ENCODE peak calls at places on chromosome 4, in eight cellular contexts. One of them, this sample, is unnamed.

GRCh38 chr4:20572976-20573375 is 127.3 kb upstream of the PACRGL start:
- DNase-seq in keratinocyte: no peak
- DNase-seq in dorsolateral prefrontal cortex: no peak
- DNase-seq in heart left ventricle: no peak
- DNase-seq in ovary: no peak
- DNase-seq in fibroblast of lung: no peak
- DNase-seq in tibial nerve: no peak
- DNase-seq in brain microvascular endothelial cell: no peak
- DNase-seq in this sample: no peak

GRCh38 chr4:142656178-142656577 is 189.9 kb downstream of the INPP4B start:
- DNase-seq in keratinocyte: no peak
- DNase-seq in dorsolateral prefrontal cortex: no peak
- DNase-seq in heart left ventricle: no peak
- DNase-seq in ovary: no peak
- DNase-seq in fibroblast of lung: peak
- DNase-seq in tibial nerve: no peak
- DNase-seq in brain microvascular endothelial cell: peak
- DNase-seq in this sample: no peak

GRCh38 chr4:156946508-156947197 is 24.9 kb downstream of the PDGFC start:
- DNase-seq in keratinocyte: peak
- DNase-seq in dorsolateral prefrontal cortex: no peak
- DNase-seq in heart left ventricle: no peak
- DNase-seq in ovary: peak
- DNase-seq in fibroblast of lung: peak
- DNase-seq in tibial nerve: peak
- DNase-seq in brain microvascular endothelial cell: peak
- DNase-seq in this sample: no peak

GRCh38 chr4:6916587-6917444 is 7.2 kb downstream of the TBC1D14 start:
- DNase-seq in keratinocyte: peak
- DNase-seq in dorsolateral prefrontal cortex: no peak
- DNase-seq in heart left ventricle: no peak
- DNase-seq in ovary: no peak
- DNase-seq in fibroblast of lung: no peak
- DNase-seq in tibial nerve: no peak
- DNase-seq in brain microvascular endothelial cell: no peak
- DNase-seq in this sample: no peak

GRCh38 chr4:140697709-140698560 is 58.2 kb downstream of the TBC1D9 start:
- DNase-seq in keratinocyte: no peak
- DNase-seq in dorsolateral prefrontal cortex: no peak
- DNase-seq in heart left ventricle: no peak
- DNase-seq in ovary: no peak
- DNase-seq in fibroblast of lung: no peak
- DNase-seq in tibial nerve: no peak
- DNase-seq in brain microvascular endothelial cell: no peak
- DNase-seq in this sample: no peak

GRCh38 chr4:28082686-28083390 is 1222.2 kb downstream of the STIM2 start:
- DNase-seq in keratinocyte: no peak
- DNase-seq in dorsolateral prefrontal cortex: no peak
- DNase-seq in heart left ventricle: no peak
- DNase-seq in ovary: no peak
- DNase-seq in fibroblast of lung: no peak
- DNase-seq in tibial nerve: no peak
- DNase-seq in brain microvascular endothelial cell: no peak
- DNase-seq in this sample: no peak

GRCh38 chr4:175970072-175970471 is 95.6 kb upstream of the WDR17 start:
- DNase-seq in keratinocyte: no peak
- DNase-seq in dorsolateral prefrontal cortex: no peak
- DNase-seq in heart left ventricle: no peak
- DNase-seq in ovary: no peak
- DNase-seq in fibroblast of lung: no peak
- DNase-seq in tibial nerve: no peak
- DNase-seq in brain microvascular endothelial cell: no peak
- DNase-seq in this sample: no peak

GRCh38 chr4:141435446-141436225 is 200.7 kb upstream of the IL15 start:
- DNase-seq in keratinocyte: no peak
- DNase-seq in dorsolateral prefrontal cortex: no peak
- DNase-seq in heart left ventricle: no peak
- DNase-seq in ovary: no peak
- DNase-seq in fibroblast of lung: peak
- DNase-seq in tibial nerve: no peak
- DNase-seq in brain microvascular endothelial cell: no peak
- DNase-seq in this sample: no peak

GRCh38 chr4:54230479-54231418 is 1.7 kb downstream of the PDGFRA start:
- DNase-seq in keratinocyte: no peak
- DNase-seq in dorsolateral prefrontal cortex: no peak
- DNase-seq in heart left ventricle: no peak
- DNase-seq in ovary: peak
- DNase-seq in fibroblast of lung: peak
- DNase-seq in tibial nerve: peak
- DNase-seq in brain microvascular endothelial cell: peak
- DNase-seq in this sample: peak

GRCh38 chr4:187383181-187383580 is 612.4 kb upstream of the ZFP42 start:
- DNase-seq in keratinocyte: no peak
- DNase-seq in dorsolateral prefrontal cortex: no peak
- DNase-seq in heart left ventricle: no peak
- DNase-seq in ovary: no peak
- DNase-seq in fibroblast of lung: no peak
- DNase-seq in tibial nerve: no peak
- DNase-seq in brain microvascular endothelial cell: no peak
- DNase-seq in this sample: no peak

GRCh38 chr4:57501715-57502114 is 391.5 kb upstream of the IGFBP7 start:
- DNase-seq in keratinocyte: no peak
- DNase-seq in dorsolateral prefrontal cortex: peak
- DNase-seq in heart left ventricle: peak
- DNase-seq in ovary: no peak
- DNase-seq in fibroblast of lung: peak
- DNase-seq in tibial nerve: no peak
- DNase-seq in brain microvascular endothelial cell: peak
- DNase-seq in this sample: no peak

GRCh38 chr4:106264331-106264728 is 51.7 kb downstream of the TBCK start:
- DNase-seq in keratinocyte: peak
- DNase-seq in dorsolateral prefrontal cortex: no peak
- DNase-seq in heart left ventricle: no peak
- DNase-seq in ovary: no peak
- DNase-seq in fibroblast of lung: no peak
- DNase-seq in tibial nerve: no peak
- DNase-seq in brain microvascular endothelial cell: no peak
- DNase-seq in this sample: no peak

GRCh38 chr4:184534511-184535391 is 60.4 kb upstream of the IRF2 start:
- DNase-seq in keratinocyte: no peak
- DNase-seq in dorsolateral prefrontal cortex: no peak
- DNase-seq in heart left ventricle: no peak
- DNase-seq in ovary: no peak
- DNase-seq in fibroblast of lung: peak
- DNase-seq in tibial nerve: no peak
- DNase-seq in brain microvascular endothelial cell: peak
- DNase-seq in this sample: no peak

GRCh38 chr4:123350726-123351125 is 45.9 kb upstream of the SPRY1 start:
- DNase-seq in keratinocyte: no peak
- DNase-seq in dorsolateral prefrontal cortex: no peak
- DNase-seq in heart left ventricle: no peak
- DNase-seq in ovary: no peak
- DNase-seq in fibroblast of lung: no peak
- DNase-seq in tibial nerve: no peak
- DNase-seq in brain microvascular endothelial cell: no peak
- DNase-seq in this sample: no peak

GRCh38 chr4:65510976-65511375 is 159.3 kb downstream of the EPHA5 start:
- DNase-seq in keratinocyte: no peak
- DNase-seq in dorsolateral prefrontal cortex: no peak
- DNase-seq in heart left ventricle: no peak
- DNase-seq in ovary: no peak
- DNase-seq in fibroblast of lung: no peak
- DNase-seq in tibial nerve: no peak
- DNase-seq in brain microvascular endothelial cell: peak
- DNase-seq in this sample: no peak

GRCh38 chr4:141158219-141158618 is 24.9 kb upstream of the RNF150 start:
- DNase-seq in keratinocyte: no peak
- DNase-seq in dorsolateral prefrontal cortex: no peak
- DNase-seq in heart left ventricle: no peak
- DNase-seq in ovary: no peak
- DNase-seq in fibroblast of lung: peak
- DNase-seq in tibial nerve: no peak
- DNase-seq in brain microvascular endothelial cell: no peak
- DNase-seq in this sample: no peak

GRCh38 chr4:29131304-29131703 is 1588.9 kb upstream of the PCDH7 start:
- DNase-seq in keratinocyte: no peak
- DNase-seq in dorsolateral prefrontal cortex: no peak
- DNase-seq in heart left ventricle: no peak
- DNase-seq in ovary: no peak
- DNase-seq in fibroblast of lung: no peak
- DNase-seq in tibial nerve: no peak
- DNase-seq in brain microvascular endothelial cell: no peak
- DNase-seq in this sample: no peak

GRCh38 chr4:71251266-71251665 is 87.6 kb upstream of the SLC4A4 start:
- DNase-seq in keratinocyte: no peak
- DNase-seq in dorsolateral prefrontal cortex: no peak
- DNase-seq in heart left ventricle: no peak
- DNase-seq in ovary: no peak
- DNase-seq in fibroblast of lung: no peak
- DNase-seq in tibial nerve: no peak
- DNase-seq in brain microvascular endothelial cell: no peak
- DNase-seq in this sample: no peak

GRCh38 chr4:128220286-128221235 is 67.1 kb downstream of the PGRMC2 start:
- DNase-seq in keratinocyte: no peak
- DNase-seq in dorsolateral prefrontal cortex: no peak
- DNase-seq in heart left ventricle: no peak
- DNase-seq in ovary: no peak
- DNase-seq in fibroblast of lung: peak
- DNase-seq in tibial nerve: no peak
- DNase-seq in brain microvascular endothelial cell: peak
- DNase-seq in this sample: no peak

GRCh38 chr4:139018971-139019758 is 3.6 kb downstream of the NOCT start:
- DNase-seq in keratinocyte: no peak
- DNase-seq in dorsolateral prefrontal cortex: no peak
- DNase-seq in heart left ventricle: no peak
- DNase-seq in ovary: no peak
- DNase-seq in fibroblast of lung: peak
- DNase-seq in tibial nerve: no peak
- DNase-seq in brain microvascular endothelial cell: no peak
- DNase-seq in this sample: no peak

GRCh38 chr4:172147702-172148101 is 334.5 kb downstream of the GALNTL6 start:
- DNase-seq in keratinocyte: no peak
- DNase-seq in dorsolateral prefrontal cortex: no peak
- DNase-seq in heart left ventricle: no peak
- DNase-seq in ovary: no peak
- DNase-seq in fibroblast of lung: peak
- DNase-seq in tibial nerve: no peak
- DNase-seq in brain microvascular endothelial cell: no peak
- DNase-seq in this sample: no peak

GRCh38 chr4:185559913-185560281 is 24.6 kb upstream of the PDLIM3 start:
- DNase-seq in keratinocyte: peak
- DNase-seq in dorsolateral prefrontal cortex: peak
- DNase-seq in heart left ventricle: no peak
- DNase-seq in ovary: no peak
- DNase-seq in fibroblast of lung: peak
- DNase-seq in tibial nerve: no peak
- DNase-seq in brain microvascular endothelial cell: peak
- DNase-seq in this sample: no peak

DNA sequence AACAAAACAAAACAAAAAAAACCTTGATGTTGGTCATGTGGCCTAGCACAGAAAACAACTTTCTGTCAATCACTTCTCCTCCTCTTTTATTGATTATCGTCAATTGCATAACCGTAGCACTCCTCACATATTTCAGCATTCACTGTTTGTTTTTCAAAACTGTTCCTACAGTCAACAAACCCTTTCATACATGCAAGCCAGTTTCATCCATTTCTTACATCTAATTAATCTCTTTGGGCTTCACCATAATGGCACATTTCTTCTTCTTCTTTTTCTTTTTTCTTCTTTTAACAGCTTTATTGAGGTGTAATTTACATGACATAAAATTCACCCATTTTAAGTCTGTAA is 246.9 kb downstream of the PTTG2 start:
- DNase-seq in keratinocyte: no peak
- DNase-seq in dorsolateral prefrontal cortex: no peak
- DNase-seq in heart left ventricle: no peak
- DNase-seq in ovary: no peak
- DNase-seq in fibroblast of lung: no peak
- DNase-seq in tibial nerve: no peak
- DNase-seq in brain microvascular endothelial cell: no peak
- DNase-seq in this sample: no peak
- H3K27ac ChIP-seq in keratinocyte: no peak
- H3K27ac ChIP-seq in dorsolateral prefrontal cortex: no peak
- H3K27ac ChIP-seq in heart left ventricle: no peak
- H3K27ac ChIP-seq in ovary: no peak
- H3K27ac ChIP-seq in fibroblast of lung: no peak
- H3K27ac ChIP-seq in tibial nerve: no peak
- H3K27ac ChIP-seq in brain microvascular endothelial cell: no peak
- H3K27ac ChIP-seq in this sample: no peak

DNA sequence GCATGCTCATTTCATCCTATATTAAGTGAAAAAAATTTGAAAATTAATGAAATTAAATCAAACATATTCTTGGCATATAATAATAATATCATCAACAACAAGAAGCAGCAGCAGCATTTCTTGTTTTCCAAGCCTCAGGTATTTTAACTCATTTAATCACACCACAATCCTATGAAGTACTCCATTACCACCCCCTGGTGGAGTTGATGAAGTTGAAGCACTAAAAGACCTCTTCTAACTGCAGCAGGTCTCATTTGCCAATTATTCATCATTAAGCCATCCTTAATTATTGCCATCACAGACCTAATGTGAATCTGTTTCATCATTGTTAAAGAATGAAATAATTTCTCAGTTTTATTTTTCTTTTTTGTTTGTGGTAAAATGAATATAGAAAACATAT is 801.4 kb upstream of the GRID2 start:
- DNase-seq in keratinocyte: no peak
- DNase-seq in dorsolateral prefrontal cortex: no peak
- DNase-seq in heart left ventricle: no peak
- DNase-seq in ovary: no peak
- DNase-seq in fibroblast of lung: no peak
- DNase-seq in tibial nerve: no peak
- DNase-seq in brain microvascular endothelial cell: no peak
- DNase-seq in this sample: no peak
- TF ChIP-seq CTCF in keratinocyte: no peak
- TF ChIP-seq CTCF in dorsolateral prefrontal cortex: no peak
- TF ChIP-seq CTCF in heart left ventricle: no peak
- TF ChIP-seq CTCF in ovary: no peak
- TF ChIP-seq CTCF in fibroblast of lung: no peak
- TF ChIP-seq CTCF in tibial nerve: no peak
- TF ChIP-seq CTCF in brain microvascular endothelial cell: no peak
- TF ChIP-seq CTCF in this sample: no peak

DNA sequence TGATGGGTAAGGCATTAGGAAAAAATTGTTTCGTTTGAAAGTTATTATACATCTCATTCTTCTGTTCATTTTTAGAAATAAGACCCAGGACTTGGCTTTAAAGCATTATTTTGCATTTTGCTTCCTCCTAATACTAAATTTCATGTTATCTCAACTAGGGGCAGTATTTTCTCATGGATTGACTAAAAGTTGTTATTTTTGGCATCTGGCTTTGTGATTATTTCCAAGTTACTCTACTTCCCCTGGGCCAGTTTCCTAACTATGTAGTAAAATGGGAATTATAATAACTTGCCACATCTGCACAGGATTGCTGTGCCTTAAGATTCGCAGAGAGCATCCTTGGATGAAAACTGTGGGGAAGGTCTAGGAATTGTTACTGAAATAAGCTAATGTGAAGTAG is 3.0 kb downstream of the RBPJ start:
- DNase-seq in keratinocyte: no peak
- DNase-seq in dorsolateral prefrontal cortex: no peak
- DNase-seq in heart left ventricle: no peak
- DNase-seq in ovary: no peak
- DNase-seq in fibroblast of lung: peak
- DNase-seq in tibial nerve: no peak
- DNase-seq in brain microvascular endothelial cell: no peak
- DNase-seq in this sample: no peak
- H3K4me3 ChIP-seq in keratinocyte: no peak
- H3K4me3 ChIP-seq in dorsolateral prefrontal cortex: peak
- H3K4me3 ChIP-seq in heart left ventricle: no peak
- H3K4me3 ChIP-seq in ovary: no peak
- H3K4me3 ChIP-seq in fibroblast of lung: peak
- H3K4me3 ChIP-seq in tibial nerve: no peak
- H3K4me3 ChIP-seq in brain microvascular endothelial cell: no peak
- H3K4me3 ChIP-seq in this sample: no peak

GRCh38 chr4:42655248-42655647 is 1.7 kb downstream of the ATP8A1 start:
- DNase-seq in keratinocyte: no peak
- DNase-seq in dorsolateral prefrontal cortex: no peak
- DNase-seq in heart left ventricle: no peak
- DNase-seq in ovary: no peak
- DNase-seq in fibroblast of lung: no peak
- DNase-seq in tibial nerve: no peak
- DNase-seq in brain microvascular endothelial cell: no peak
- DNase-seq in this sample: no peak
- H3K27ac ChIP-seq in keratinocyte: no peak
- H3K27ac ChIP-seq in dorsolateral prefrontal cortex: no peak
- H3K27ac ChIP-seq in heart left ventricle: peak
- H3K27ac ChIP-seq in ovary: no peak
- H3K27ac ChIP-seq in fibroblast of lung: no peak
- H3K27ac ChIP-seq in tibial nerve: peak
- H3K27ac ChIP-seq in brain microvascular endothelial cell: no peak
- H3K27ac ChIP-seq in this sample: no peak